ENCODE peak calls at places on chromosomes 6 and 20, in five cellular contexts. W, D, X, K and I are unnamed samples. For H3K4me1, the result is how much of the 10 kb centered on the place peaks cover.

GRCh38 chr20:20568604-20569205 is 143.7 kb downstream of the RALGAPA2 start:
- DNase-seq in W (no peak), D (peak), X (no peak), K (no peak), I (no peak)

GRCh38 chr20:32680544-32681174 is 6.9 kb upstream of the C20orf203 start:
- DNase-seq in W (no peak), D (no peak), X (no peak), K (no peak), I (no peak)

GRCh38 chr6:41618598-41618997 is 19.7 kb upstream of the MDFI start:
- DNase-seq in W (no peak), D (no peak), X (no peak), K (no peak), I (no peak)

GRCh38 chr20:4949833-4950178 is 51.5 kb downstream of the SLC23A2 start:
- DNase-seq in W (peak), D (peak), X (peak), K (no peak), I (no peak)

GRCh38 chr20:49979030-49979832 is 3.5 kb upstream of the SNAI1 start:
- DNase-seq in W (no peak), D (peak), X (peak), K (peak), I (peak)

GRCh38 chr6:18595774-18596528 is 208.8 kb downstream of the RNF144B start:
- DNase-seq in W (peak), D (peak), X (peak), K (peak), I (no peak)

GRCh38 chr6:43982084-43982625 is 145.1 kb downstream of the MRPL14 start:
- DNase-seq in W (no peak), D (no peak), X (no peak), K (no peak), I (no peak)

GRCh38 chr20:672975-673604 is 2.5 kb downstream of the SCRT2 start:
- DNase-seq in W (no peak), D (no peak), X (no peak), K (no peak), I (no peak)

GRCh38 chr20:40080059-40080652 is 608.9 kb downstream of the MAFB start:
- DNase-seq in W (no peak), D (no peak), X (no peak), K (no peak), I (no peak)

GRCh38 chr6:57303931-57304681 is 13.3 kb upstream of the PRIM2 start:
- DNase-seq in W (no peak), D (no peak), X (no peak), K (no peak), I (no peak)

GRCh38 chr6:25320459-25320858 is 41.3 kb downstream of the CARMIL1 start:
- DNase-seq in W (no peak), D (peak), X (no peak), K (no peak), I (no peak)

GRCh38 chr6:143695106-143696059 is 17.6 kb downstream of the PHACTR2 start:
- DNase-seq in W (no peak), D (no peak), X (no peak), K (no peak), I (no peak)

GRCh38 chr6:106972500-106972899 is 2.0 kb downstream of the CD24 start:
- DNase-seq in W (no peak), D (peak), X (peak), K (no peak), I (no peak)

GRCh38 chr6:21022343-21023107 is 488.3 kb downstream of the CDKAL1 start:
- DNase-seq in W (no peak), D (peak), X (peak), K (no peak), I (peak)

GRCh38 chr6:7730852-7731251 is 5.0 kb downstream of the BMP6 start:
- DNase-seq in W (no peak), D (no peak), X (no peak), K (no peak), I (no peak)

GRCh38 chr6:44001318-44001868 is 125.9 kb downstream of the MRPL14 start:
- DNase-seq in W (no peak), D (peak), X (peak), K (no peak), I (no peak)

GRCh38 chr6:11497881-11498280 is 39.7 kb upstream of the TMEM170B start:
- DNase-seq in W (no peak), D (no peak), X (no peak), K (no peak), I (no peak)

GRCh38 chr6:139577991-139578604 is 203.7 kb upstream of the CITED2 start:
- DNase-seq in W (no peak), D (no peak), X (no peak), K (no peak), I (no peak)

GRCh38 chr20:25006431-25007167 is 14.0 kb upstream of the APMAP start:
- DNase-seq in W (no peak), D (no peak), X (peak), K (no peak), I (peak)

GRCh38 chr20:3777726-3778629 is 3.3 kb downstream of the SPEF1 start:
- DNase-seq in W (peak), D (peak), X (peak), K (peak), I (peak)

GRCh38 chr6:20211037-20211940 is 980 bp downstream of the MBOAT1 start:
- DNase-seq in W (no peak), D (peak), X (peak), K (no peak), I (no peak)

GRCh38 chr6:4313044-4313686 is 177.8 kb upstream of the ECI2 start:
- DNase-seq in W (no peak), D (peak), X (peak), K (no peak), I (no peak)

GRCh38 chr6:136607204-136607931 is 57.1 kb upstream of the MAP7 start:
- DNase-seq in W (no peak), D (no peak), X (peak), K (no peak), I (no peak)

GRCh38 chr20:2301164-2301622 is 5.4 kb downstream of the TGM3 start:
- DNase-seq in W (peak), D (no peak), X (peak), K (peak), I (peak)

GRCh38 chr6:7260291-7261029 is 52.5 kb downstream of the SSR1 start:
- DNase-seq in W (no peak), D (no peak), X (peak), K (no peak), I (no peak)

GRCh38 chr6:158328446-158328845 is 16.2 kb downstream of the TULP4 start:
- DNase-seq in W (no peak), D (no peak), X (peak), K (no peak), I (no peak)

GRCh38 chr20:51966296-51966971 is 164.1 kb upstream of the SALL4 start:
- DNase-seq in W (peak), D (peak), X (peak), K (peak), I (no peak)

GRCh38 chr20:8523684-8524083 is 391.6 kb downstream of the PLCB1 start:
- DNase-seq in W (no peak), D (peak), X (no peak), K (no peak), I (no peak)

DNA sequence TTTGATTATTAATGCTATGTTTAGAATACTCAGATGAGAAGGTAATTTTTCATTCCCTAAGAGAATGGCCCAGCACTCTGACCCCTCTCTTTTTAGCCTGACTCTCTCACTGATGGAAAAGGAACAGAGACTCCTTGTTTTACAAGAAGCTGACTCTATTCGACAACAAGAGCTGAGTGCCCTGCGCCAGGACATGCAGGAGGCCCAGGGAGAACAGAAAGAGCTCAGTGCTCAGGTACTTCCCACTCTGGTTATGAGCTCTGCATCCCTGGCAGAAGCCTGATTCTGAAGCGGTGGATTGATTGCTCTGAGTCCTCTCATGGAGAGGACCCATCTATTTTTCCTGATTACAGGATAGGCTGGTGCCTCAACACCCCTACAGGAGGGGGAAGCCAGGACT is 33.0 kb downstream of the C20orf173 start:
- DNase-seq in W (no peak), D (no peak), X (no peak), K (no peak), I (no peak)
- H3K27ac ChIP-seq in W (no peak), D (no peak), X (no peak), K (no peak), I (no peak)

GRCh38 chr6:39189131-39189530 is 40.1 kb downstream of the KCNK5 start:
- DNase-seq in W (no peak), D (no peak), X (no peak), K (no peak), I (no peak)
- H3K4me1 ChIP-seq in W (under half), D (under half), X (under half), K (under half), I (under half)

DNA sequence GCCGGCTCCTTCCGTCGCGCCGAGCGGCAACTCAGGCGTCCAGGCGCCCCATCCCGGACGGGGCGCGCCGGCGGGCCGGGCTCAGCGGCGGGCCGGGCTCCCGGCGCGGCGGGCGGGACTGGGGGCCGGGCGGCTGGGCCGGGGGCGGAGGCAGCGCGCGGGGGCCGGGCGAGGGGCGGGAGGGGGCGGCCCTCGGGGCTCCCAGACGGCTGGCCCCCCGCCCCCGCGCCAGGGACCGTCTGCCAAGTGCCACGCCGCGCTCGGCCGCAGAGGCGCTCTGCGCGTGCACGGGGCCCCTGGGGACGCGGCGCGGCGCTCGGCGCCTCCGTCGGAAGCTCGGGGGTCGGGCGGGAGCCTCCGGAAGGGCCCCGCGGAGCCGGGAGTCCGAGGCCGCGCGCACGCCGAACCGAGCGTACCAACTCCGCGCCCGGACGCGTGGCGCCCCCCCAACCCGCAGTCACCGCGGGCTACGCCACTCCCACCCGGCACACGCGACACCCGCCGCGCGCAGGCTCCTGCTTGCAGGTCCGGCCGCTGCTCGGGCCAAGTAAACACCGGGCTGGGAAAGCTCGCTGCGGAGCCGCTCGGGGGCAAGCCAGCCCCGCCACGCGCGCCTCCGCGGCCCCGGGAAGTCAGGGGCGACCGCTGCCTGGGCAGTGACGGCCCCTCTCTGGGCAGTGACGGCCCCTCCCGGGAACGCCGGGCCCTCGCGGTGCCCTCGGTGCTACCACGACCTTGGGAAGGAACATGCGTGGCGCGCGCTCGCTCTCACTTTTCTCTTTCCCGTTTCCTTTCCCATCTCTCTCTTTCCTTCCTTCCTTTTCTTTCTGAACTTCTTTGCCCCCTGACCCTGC is at the start of gene PREX1:
- DNase-seq in W (peak), D (peak), X (peak), K (peak), I (peak)
- TF ChIP-seq CTCF in W (peak), D (no peak), X (no peak), K (no peak), I (no peak)

GRCh38 chr6:150865043-150865405 is 478 bp upstream of the MTHFD1L start:
- DNase-seq in W (no peak), D (no peak), X (no peak), K (no peak), I (no peak)

GRCh38 chr6:150865406-150866146 is at the start of gene MTHFD1L:
- DNase-seq in W (peak), D (peak), X (peak), K (peak), I (peak)

GRCh38 chr6:150868759-150869158 is 3.3 kb downstream of the MTHFD1L start:
- DNase-seq in W (no peak), D (no peak), X (no peak), K (no peak), I (no peak)

GRCh38 chr6:150866147-150867073 is 908 bp downstream of the MTHFD1L start:
- DNase-seq in W (peak), D (peak), X (peak), K (peak), I (peak)

DNA sequence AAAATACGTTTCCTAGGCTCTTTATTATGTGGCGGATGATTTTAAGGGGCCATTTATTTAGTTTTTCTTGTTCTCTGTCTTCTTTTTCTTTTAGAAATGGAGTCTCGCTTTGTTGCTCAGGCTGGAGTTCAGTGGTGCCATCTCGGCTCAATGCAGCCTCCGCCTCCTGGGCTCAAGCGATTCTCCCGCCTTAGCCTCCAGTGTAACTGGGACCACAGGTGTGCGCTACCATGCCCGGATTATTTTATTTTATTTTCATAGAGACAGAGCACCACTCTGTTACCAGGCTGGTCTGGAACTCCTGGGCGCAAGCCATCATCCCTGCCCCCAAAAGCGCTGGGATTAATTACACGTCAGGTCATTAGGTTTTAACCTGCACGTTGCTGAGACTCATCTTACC is 1.6 kb downstream of the MTHFD1L start:
- DNase-seq in W (no peak), D (no peak), X (no peak), K (no peak), I (no peak)
- H3K27ac ChIP-seq in W (peak), D (peak), X (peak), K (peak), I (peak)